ENCODE peak calls at places on chromosome 16, in ten cellular contexts. L is stimulated activated CD4-positive, alpha-beta T cell treated with anti-CD3 and anti-CD28 coated beads, Interleukin-2, amount 100 ng/mL, for 48 hours; S is neuronal stem cell; H is anterior cingulate cortex; T is NCI-H1436; U is GM23338; I is SHP77 treated with DMSO at 0.1 percent for 48 hours; O is stimulated activated naive B cell treated with anti-CD40 and anti-IgM and Interleukin-4, amounts not matched to agents 10 μg/mL and 1 μg/mL and 100 μg/mL, for 72 hours; J is HT1080; V is BJ. C is an unnamed sample.

GRCh38 chr16:84194470-84195200 is 3.7 kb downstream of the ADAD2 start:
- DNase-seq in O (peak; percentile 54), I (no peak), L (no peak), V (no peak), T (peak; percentile 67), S (no peak), H (no peak), U (no peak), J (no peak), C (no peak)

GRCh38 chr16:27852116-27852515 is 211.4 kb downstream of the GSG1L start:
- DNase-seq in V (no peak), J (no peak), O (no peak), L (no peak), H (no peak), I (no peak), U (no peak), T (no peak), S (no peak), C (no peak)

GRCh38 chr16:30924086-30924714 is 828 bp downstream of the FBXL19 start:
- DNase-seq in U (peak; percentile 59), S (peak; percentile 26), I (no peak), L (no peak), O (no peak), H (peak; percentile 41), J (no peak), T (no peak), V (no peak), C (no peak)

GRCh38 chr16:11315499-11315898 is 29.8 kb upstream of the RMI2 start:
- DNase-seq in I (no peak), T (no peak), S (peak; percentile 82), L (no peak), O (no peak), J (peak; percentile 88), U (peak; percentile 100), V (peak; percentile 18), H (no peak), C (peak; percentile 90)

GRCh38 chr16:51095114-51095872 is 55.8 kb downstream of the SALL1 start:
- DNase-seq in U (no peak), J (no peak), T (no peak), S (no peak), L (no peak), H (peak; percentile 38), V (no peak), I (no peak), O (no peak), C (no peak)

GRCh38 chr16:24093049-24093448 is 163.1 kb upstream of the CACNG3 start:
- DNase-seq in T (no peak), L (no peak), H (no peak), V (no peak), U (no peak), J (no peak), S (no peak), I (no peak), O (no peak), C (no peak)

GRCh38 chr16:984736-985135 is 3.2 kb downstream of the SOX8 start:
- DNase-seq in V (no peak), U (no peak), I (no peak), T (no peak), L (no peak), S (no peak), J (no peak), O (no peak), H (no peak), C (no peak)

GRCh38 chr16:26830716-26831115 is 236.0 kb upstream of the C16orf82 start:
- DNase-seq in J (no peak), V (no peak), O (no peak), L (no peak), S (no peak), U (no peak), T (peak; percentile 13), I (no peak), H (no peak), C (no peak)

GRCh38 chr16:31202402-31203385 is at the start of gene PYCARD:
- DNase-seq in O (peak; percentile 42), S (no peak), V (no peak), H (no peak), U (peak; percentile 66), J (no peak), L (no peak), I (no peak), T (no peak), C (no peak)

GRCh38 chr16:55476625-55477533 is 2.1 kb upstream of the MMP2 start:
- DNase-seq in S (no peak), O (no peak), I (no peak), U (no peak), J (peak; percentile 53), T (no peak), V (no peak), L (no peak), H (no peak), C (peak; percentile 75)

GRCh38 chr16:78402797-78403196 is 303.3 kb downstream of the WWOX start:
- DNase-seq in O (no peak), S (no peak), U (no peak), L (no peak), J (no peak), H (no peak), I (no peak), V (no peak), T (no peak), C (no peak)

GRCh38 chr16:19168173-19169080 is at the start of gene SYT17:
- DNase-seq in I (peak; percentile 14), J (no peak), L (no peak), S (peak; percentile 21), U (peak; percentile 54), H (peak; percentile 30), V (no peak), O (peak; percentile 21), T (peak; percentile 76), C (peak; percentile 19)